ENCODE peak calls at places on chromosomes 12 and 14, in four cellular contexts. One of them, this sample, is unnamed.

GRCh38 chr14:32711103-32711680 is 227.5 kb upstream of the NPAS3 start:
- DNase-seq in hepatocyte: peak; percentile 56
- DNase-seq in colonic mucosa: peak; percentile 22
- DNase-seq in keratinocyte: no peak
- DNase-seq in this sample: peak; percentile 37

GRCh38 chr12:117832459-117833457 is 136.0 kb downstream of the KSR2 start:
- DNase-seq in hepatocyte: no peak
- DNase-seq in colonic mucosa: no peak
- DNase-seq in keratinocyte: no peak
- DNase-seq in this sample: peak; percentile 23

GRCh38 chr14:34935552-34935951 is 47.2 kb upstream of the SRP54 start:
- DNase-seq in hepatocyte: no peak
- DNase-seq in colonic mucosa: no peak
- DNase-seq in keratinocyte: no peak
- DNase-seq in this sample: no peak

GRCh38 chr12:49957570-49957967 is 4.1 kb upstream of the AQP5 start:
- DNase-seq in hepatocyte: no peak
- DNase-seq in colonic mucosa: no peak
- DNase-seq in keratinocyte: no peak
- DNase-seq in this sample: no peak

GRCh38 chr12:19757317-19757877 is 318.1 kb downstream of the AEBP2 start:
- DNase-seq in hepatocyte: peak; percentile 52
- DNase-seq in colonic mucosa: no peak
- DNase-seq in keratinocyte: no peak
- DNase-seq in this sample: no peak

GRCh38 chr12:110126557-110126956 is 2.4 kb downstream of the IFT81 start:
- DNase-seq in hepatocyte: no peak
- DNase-seq in colonic mucosa: no peak
- DNase-seq in keratinocyte: no peak
- DNase-seq in this sample: no peak

GRCh38 chr12:65707051-65707450 is 117.2 kb upstream of the HMGA2 start:
- DNase-seq in hepatocyte: no peak
- DNase-seq in colonic mucosa: no peak
- DNase-seq in keratinocyte: no peak
- DNase-seq in this sample: no peak

GRCh38 chr12:108856428-108857157 is 790 bp downstream of the SSH1 start:
- DNase-seq in hepatocyte: peak; percentile 76
- DNase-seq in colonic mucosa: peak; percentile 84
- DNase-seq in keratinocyte: no peak
- DNase-seq in this sample: no peak

GRCh38 chr12:30774599-30774998 is 19.8 kb upstream of the CAPRIN2 start:
- DNase-seq in hepatocyte: no peak
- DNase-seq in colonic mucosa: no peak
- DNase-seq in keratinocyte: no peak
- DNase-seq in this sample: no peak

GRCh38 chr12:95182868-95183415 is 34.3 kb downstream of the FGD6 start:
- DNase-seq in hepatocyte: no peak
- DNase-seq in colonic mucosa: no peak
- DNase-seq in keratinocyte: no peak
- DNase-seq in this sample: peak; percentile 29

GRCh38 chr14:60805881-60806569 is 71.5 kb downstream of the MNAT1 start:
- DNase-seq in hepatocyte: no peak
- DNase-seq in colonic mucosa: no peak
- DNase-seq in keratinocyte: peak; percentile 21
- DNase-seq in this sample: peak; percentile 58

GRCh38 chr12:91332305-91332704 is 149.7 kb upstream of the DCN start:
- DNase-seq in hepatocyte: no peak
- DNase-seq in colonic mucosa: no peak
- DNase-seq in keratinocyte: no peak
- DNase-seq in this sample: no peak
- TF ChIP-seq CTCF in hepatocyte: peak; percentile 37
- TF ChIP-seq CTCF in colonic mucosa: no peak
- TF ChIP-seq CTCF in keratinocyte: no peak
- TF ChIP-seq CTCF in this sample: no peak

GRCh38 chr12:124511259-124511985 is 56.0 kb downstream of the NCOR2 start:
- DNase-seq in hepatocyte: no peak
- DNase-seq in colonic mucosa: no peak
- DNase-seq in keratinocyte: no peak
- DNase-seq in this sample: no peak

GRCh38 chr12:124509300-124509675 is 58.1 kb downstream of the NCOR2 start:
- DNase-seq in hepatocyte: no peak
- DNase-seq in colonic mucosa: no peak
- DNase-seq in keratinocyte: no peak
- DNase-seq in this sample: no peak

GRCh38 chr12:124510301-124510970 is 57.0 kb downstream of the NCOR2 start:
- DNase-seq in hepatocyte: no peak
- DNase-seq in colonic mucosa: peak; percentile 52
- DNase-seq in keratinocyte: no peak
- DNase-seq in this sample: no peak

GRCh38 chr12:124508323-124509096 is 58.9 kb downstream of the NCOR2 start:
- DNase-seq in hepatocyte: no peak
- DNase-seq in colonic mucosa: no peak
- DNase-seq in keratinocyte: no peak
- DNase-seq in this sample: no peak

DNA sequence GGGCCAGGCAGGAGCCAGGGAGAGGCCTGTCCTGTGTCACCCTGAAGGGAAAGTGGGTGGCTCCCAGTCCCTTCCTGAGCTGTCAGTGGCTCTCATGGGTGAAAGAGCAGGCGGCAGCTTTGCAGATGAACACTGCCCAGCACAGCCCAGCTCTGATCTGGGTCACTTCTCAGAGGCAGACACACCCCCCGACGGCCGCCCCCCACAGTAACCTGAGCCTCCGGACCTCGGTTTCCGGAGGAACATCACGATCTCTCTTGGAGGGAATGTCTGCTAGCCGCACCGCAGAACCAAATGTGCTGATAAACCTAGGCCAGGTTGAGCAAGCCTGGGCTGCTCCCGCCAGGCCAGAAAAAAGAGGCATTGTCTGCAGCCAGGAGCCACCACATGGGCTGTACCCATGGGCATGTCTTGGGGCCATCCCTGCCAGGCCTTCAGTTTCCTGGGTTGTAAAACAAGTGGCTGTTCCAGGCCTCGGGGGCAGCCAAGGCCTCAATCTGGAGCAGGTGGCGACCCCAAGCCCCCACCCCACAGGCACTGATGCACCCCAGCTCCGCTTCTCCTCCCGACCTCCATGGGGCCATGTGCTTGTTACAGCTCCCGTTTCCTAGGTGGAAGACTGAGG is 57.6 kb downstream of the NCOR2 start:
- DNase-seq in hepatocyte: peak; percentile 63
- DNase-seq in colonic mucosa: peak; percentile 53
- DNase-seq in keratinocyte: no peak
- DNase-seq in this sample: peak; percentile 69
- H3K27ac ChIP-seq in hepatocyte: peak overlapping the region; percentile 80
- H3K27ac ChIP-seq in colonic mucosa: no peak overlapping the region
- H3K27ac ChIP-seq in keratinocyte: peak overlapping the region; percentile 23
- H3K27ac ChIP-seq in this sample: peak overlapping the region; percentile 100

GRCh38 chr14:99479903-99480855 is 480 bp downstream of the SETD3 start:
- DNase-seq in hepatocyte: peak; percentile 75
- DNase-seq in colonic mucosa: peak; percentile 59
- DNase-seq in keratinocyte: no peak
- DNase-seq in this sample: peak; percentile 46
- TF ChIP-seq CTCF in hepatocyte: peak; percentile 24
- TF ChIP-seq CTCF in colonic mucosa: no peak
- TF ChIP-seq CTCF in keratinocyte: no peak
- TF ChIP-seq CTCF in this sample: no peak

DNA sequence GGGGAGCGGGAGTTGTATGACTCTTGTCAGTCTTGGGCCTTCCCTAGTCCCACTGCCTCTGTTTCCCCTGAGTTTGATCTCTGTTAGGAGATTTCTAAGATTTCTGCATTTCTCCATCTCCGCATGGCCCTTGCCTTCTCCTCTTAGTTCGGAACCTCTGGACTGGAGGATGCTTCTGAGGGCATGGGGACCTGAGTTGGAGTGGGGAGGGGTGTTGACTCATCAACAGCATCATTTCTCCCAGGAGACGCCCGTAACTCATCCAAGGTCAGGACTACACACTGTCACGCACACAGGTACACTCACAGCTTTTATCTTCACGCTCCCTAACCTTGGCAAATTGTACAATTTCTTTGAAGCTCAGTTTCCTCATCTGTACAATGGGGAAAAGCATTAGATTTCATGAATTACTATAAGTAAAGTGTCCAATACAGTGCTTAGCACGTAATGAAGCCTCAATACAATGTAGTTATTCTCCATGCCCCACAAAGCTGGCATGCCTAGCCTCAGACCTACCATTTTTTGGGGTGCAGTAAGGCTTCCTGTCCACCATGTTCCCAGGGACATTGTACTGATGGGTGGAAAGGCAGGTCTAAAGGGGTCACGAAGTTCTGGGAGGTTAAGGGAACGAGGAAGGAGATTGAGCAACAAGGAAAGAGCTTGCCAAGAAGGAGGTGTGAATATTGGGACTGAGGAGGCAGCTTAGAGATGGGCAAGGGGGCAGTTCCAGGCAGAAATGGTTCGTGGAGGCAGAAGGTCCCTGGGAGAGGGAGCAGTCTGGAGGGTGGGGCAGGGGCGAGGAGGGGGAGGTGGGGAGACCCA is 600 bp upstream of the LAG3 start:
- DNase-seq in hepatocyte: no peak
- DNase-seq in colonic mucosa: no peak
- DNase-seq in keratinocyte: no peak
- DNase-seq in this sample: no peak
- H3K27ac ChIP-seq in hepatocyte: no peak overlapping the region
- H3K27ac ChIP-seq in colonic mucosa: peak overlapping the region; percentile 19
- H3K27ac ChIP-seq in keratinocyte: no peak overlapping the region
- H3K27ac ChIP-seq in this sample: peak overlapping the region; percentile 94

DNA sequence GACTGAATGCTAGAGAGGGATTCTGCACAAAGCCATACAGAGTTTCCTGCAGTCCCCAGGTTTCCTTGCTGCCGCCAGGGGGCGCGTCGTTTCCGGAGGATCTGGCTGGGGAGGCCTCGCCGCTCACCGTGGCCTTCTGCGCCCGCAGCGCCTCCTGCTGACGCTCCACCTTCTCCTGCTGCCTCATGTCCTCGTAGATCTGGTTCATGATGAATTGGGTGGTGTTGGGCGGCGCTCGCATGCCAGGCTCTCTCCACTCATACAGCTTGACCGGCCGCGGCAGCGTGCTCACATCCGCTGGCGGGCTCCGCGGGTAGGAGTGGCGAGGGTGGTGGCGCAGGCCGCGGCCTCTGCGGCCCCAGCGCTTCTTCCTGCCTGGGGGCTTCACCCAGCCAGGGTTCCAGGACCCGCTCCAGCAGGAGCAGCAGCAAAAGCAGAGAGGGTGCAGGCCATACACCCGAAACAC is 987 bp downstream of the CCER1 start:
- DNase-seq in hepatocyte: no peak
- DNase-seq in colonic mucosa: no peak
- DNase-seq in keratinocyte: no peak
- DNase-seq in this sample: no peak
- TF ChIP-seq CTCF in hepatocyte: peak; percentile 18
- TF ChIP-seq CTCF in colonic mucosa: no peak
- TF ChIP-seq CTCF in keratinocyte: peak; percentile 43
- TF ChIP-seq CTCF in this sample: peak; percentile 26

GRCh38 chr12:29148958-29149690 is at the start of gene FAR2:
- DNase-seq in hepatocyte: peak; percentile 63
- DNase-seq in colonic mucosa: peak; percentile 76
- DNase-seq in keratinocyte: no peak
- DNase-seq in this sample: no peak

GRCh38 chr12:29146201-29146600 is 2.9 kb upstream of the FAR2 start:
- DNase-seq in hepatocyte: no peak
- DNase-seq in colonic mucosa: no peak
- DNase-seq in keratinocyte: no peak
- DNase-seq in this sample: no peak

GRCh38 chr12:29145372-29146170 is 3.5 kb upstream of the FAR2 start:
- DNase-seq in hepatocyte: no peak
- DNase-seq in colonic mucosa: no peak
- DNase-seq in keratinocyte: no peak
- DNase-seq in this sample: no peak

GRCh38 chr12:29149691-29150382 is 759 bp downstream of the FAR2 start:
- DNase-seq in hepatocyte: no peak
- DNase-seq in colonic mucosa: peak; percentile 61
- DNase-seq in keratinocyte: no peak
- DNase-seq in this sample: no peak

DNA sequence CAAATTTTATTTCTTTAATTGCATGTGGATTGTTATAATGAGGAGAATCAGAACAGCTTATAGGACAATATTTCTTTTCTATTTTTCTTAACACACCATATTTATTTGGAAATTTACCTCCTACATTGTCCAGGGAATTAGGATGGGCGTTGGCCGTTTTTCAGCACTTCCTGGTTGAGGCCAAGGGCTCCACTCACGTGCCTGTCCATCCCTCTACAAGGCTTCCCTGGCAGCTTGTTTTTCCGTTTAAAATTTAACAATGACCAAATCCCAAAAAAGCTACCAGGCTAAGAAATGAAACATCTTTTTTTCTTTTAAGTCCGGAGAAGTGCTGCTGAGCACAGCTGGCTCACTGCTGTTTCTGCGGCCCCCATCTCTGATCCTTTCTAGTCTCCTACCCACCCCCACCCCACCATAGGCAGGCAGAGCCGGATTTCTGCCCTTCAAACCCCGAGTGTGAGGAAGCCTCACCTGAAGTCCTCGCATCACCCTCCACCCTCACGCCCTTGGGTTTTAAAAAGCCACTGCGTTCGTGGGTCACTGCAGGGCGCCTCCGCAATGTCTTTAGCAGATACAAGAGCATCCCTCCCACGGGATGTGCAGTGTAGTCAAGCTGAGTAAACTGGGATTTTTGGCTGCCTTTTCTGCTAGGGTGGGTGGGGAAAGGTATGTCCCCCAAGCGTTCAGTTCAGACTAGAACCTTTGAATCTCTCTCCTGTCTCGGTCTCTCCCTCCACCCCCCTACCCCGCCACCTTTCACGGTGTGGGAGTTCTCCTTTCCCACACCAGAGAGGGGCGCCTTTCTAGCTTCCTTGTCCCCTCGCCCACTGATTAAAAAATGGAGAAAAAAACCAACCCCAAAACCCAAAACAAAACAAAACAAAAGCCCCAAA is 767 bp upstream of the FAR2 start:
- DNase-seq in hepatocyte: peak; percentile 19
- DNase-seq in colonic mucosa: peak; percentile 81
- DNase-seq in keratinocyte: no peak
- DNase-seq in this sample: no peak
- H3K27ac ChIP-seq in hepatocyte: peak overlapping the region; percentile 59
- H3K27ac ChIP-seq in colonic mucosa: peak overlapping the region; percentile 84
- H3K27ac ChIP-seq in keratinocyte: peak overlapping the region; percentile 76
- H3K27ac ChIP-seq in this sample: no peak overlapping the region

GRCh38 chr12:74906224-74906623 is 303.4 kb downstream of the KCNC2 start:
- DNase-seq in hepatocyte: no peak
- DNase-seq in colonic mucosa: no peak
- DNase-seq in keratinocyte: no peak
- DNase-seq in this sample: no peak
- TF ChIP-seq CTCF in hepatocyte: no peak
- TF ChIP-seq CTCF in colonic mucosa: no peak
- TF ChIP-seq CTCF in keratinocyte: no peak
- TF ChIP-seq CTCF in this sample: no peak

DNA sequence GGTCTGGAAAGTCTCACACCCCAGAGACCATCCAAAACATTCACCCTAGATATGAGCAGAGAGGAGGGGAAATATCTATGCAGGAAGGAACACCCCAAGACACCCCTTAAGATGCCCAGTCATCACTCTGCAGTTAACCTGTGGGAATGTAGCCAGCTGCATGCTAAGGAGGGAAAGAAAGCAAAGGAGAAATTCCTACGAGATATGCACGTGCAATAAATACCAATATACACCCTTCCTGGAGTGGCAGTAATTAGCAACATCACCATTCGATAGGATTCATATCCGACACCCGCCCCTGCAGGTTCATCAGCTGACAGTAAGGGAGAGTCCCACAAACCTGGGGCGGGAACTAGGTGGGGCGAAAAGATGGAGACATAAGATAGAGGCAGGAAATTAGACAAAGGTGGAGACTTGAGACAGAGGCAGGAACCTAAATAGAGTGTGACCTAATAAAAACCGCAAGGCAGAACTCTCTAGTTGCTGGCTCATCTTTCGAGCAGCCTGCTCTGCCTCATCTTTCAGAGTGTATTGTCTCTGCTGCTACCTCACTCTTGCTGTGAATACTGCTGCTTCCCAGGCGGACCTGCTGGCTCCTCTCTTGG is 51.5 kb downstream of the PLEKHG3 start:
- DNase-seq in hepatocyte: peak; percentile 74
- DNase-seq in colonic mucosa: peak; percentile 78
- DNase-seq in keratinocyte: peak; percentile 91
- DNase-seq in this sample: peak; percentile 86
- H3K27ac ChIP-seq in hepatocyte: peak overlapping the region; percentile 95
- H3K27ac ChIP-seq in colonic mucosa: no peak overlapping the region
- H3K27ac ChIP-seq in keratinocyte: peak overlapping the region; percentile 88
- H3K27ac ChIP-seq in this sample: peak overlapping the region; percentile 99

This sample was measured in RWPE1.